ENCODE peak calls at places on chromosomes 3 and 15, in nine cellular contexts. M is kidney, D is tibial nerve, G is fibroblast of pulmonary artery, W is HFF-Myc, V is esophagus squamous epithelium, U is OCI-LY7, L is coronary artery, H is mucosa of descending colon. J is an unnamed sample.

GRCh38 chr15:100170280-100170654 is 171.5 kb downstream of the ADAMTS17 start:
- DNase-seq in M (no peak), D (no peak), U (no peak), G (no peak), W (no peak), H (no peak), V (no peak), L (peak), J (peak)

GRCh38 chr3:128232421-128233180 is 79.3 kb downstream of the EEFSEC start:
- DNase-seq in V (no peak), W (no peak), M (no peak), G (no peak), U (no peak), L (peak), D (no peak), H (no peak), J (no peak)

GRCh38 chr15:34721802-34722795 is 32.7 kb downstream of the GJD2 start:
- DNase-seq in U (no peak), V (no peak), M (peak), D (peak), W (no peak), G (peak), L (peak), H (no peak), J (peak)

GRCh38 chr3:153768559-153769469 is 352.4 kb upstream of the ARHGEF26 start:
- DNase-seq in L (no peak), M (peak), W (peak), H (no peak), U (peak), G (peak), V (no peak), D (peak), J (no peak)

GRCh38 chr3:98450372-98450771 is 12.6 kb upstream of the OR5K1 start:
- DNase-seq in V (no peak), U (no peak), M (no peak), W (no peak), D (no peak), L (no peak), H (no peak), G (no peak), J (no peak)

GRCh38 chr3:120160050-120160449 is 65.8 kb upstream of the GSK3B start:
- DNase-seq in G (peak), M (peak), U (no peak), H (no peak), W (peak), D (peak), V (peak), L (peak), J (peak)

GRCh38 chr3:168044049-168044448 is 51.7 kb downstream of the GOLIM4 start:
- DNase-seq in U (no peak), W (no peak), H (no peak), V (no peak), G (no peak), L (no peak), M (no peak), D (no peak), J (no peak)

GRCh38 chr15:51144021-51144532 is 49.4 kb upstream of the TNFAIP8L3 start:
- DNase-seq in U (no peak), H (no peak), G (peak), W (peak), D (no peak), L (no peak), V (no peak), M (no peak), J (no peak)

GRCh38 chr3:152291649-152292066 is 22.9 kb downstream of the MBNL1 start:
- DNase-seq in G (no peak), H (no peak), M (no peak), D (no peak), U (no peak), L (no peak), V (no peak), W (no peak), J (no peak)

GRCh38 chr3:8318002-8318649 is 183.5 kb upstream of the LMCD1 start:
- DNase-seq in V (no peak), H (no peak), U (no peak), G (no peak), M (no peak), L (no peak), W (no peak), D (no peak), J (no peak)

GRCh38 chr15:75508741-75509532 is 57.4 kb upstream of the SIN3A start:
- DNase-seq in L (no peak), V (no peak), D (peak), G (peak), U (peak), H (no peak), W (no peak), M (no peak), J (no peak)

GRCh38 chr15:28993720-28994053 is 107.9 kb downstream of the APBA2 start:
- DNase-seq in U (no peak), W (no peak), D (no peak), L (no peak), G (no peak), M (no peak), H (no peak), V (no peak), J (no peak)

GRCh38 chr3:105944281-105944680 is 75.5 kb upstream of the CBLB start:
- DNase-seq in D (no peak), W (no peak), G (peak), L (no peak), H (no peak), U (no peak), V (no peak), M (no peak), J (no peak)

GRCh38 chr3:127673191-127674098 is 693 bp downstream of the ABTB1 start:
- DNase-seq in H (peak), D (no peak), M (peak), V (no peak), W (no peak), U (peak), G (peak), L (peak), J (peak)

DNA sequence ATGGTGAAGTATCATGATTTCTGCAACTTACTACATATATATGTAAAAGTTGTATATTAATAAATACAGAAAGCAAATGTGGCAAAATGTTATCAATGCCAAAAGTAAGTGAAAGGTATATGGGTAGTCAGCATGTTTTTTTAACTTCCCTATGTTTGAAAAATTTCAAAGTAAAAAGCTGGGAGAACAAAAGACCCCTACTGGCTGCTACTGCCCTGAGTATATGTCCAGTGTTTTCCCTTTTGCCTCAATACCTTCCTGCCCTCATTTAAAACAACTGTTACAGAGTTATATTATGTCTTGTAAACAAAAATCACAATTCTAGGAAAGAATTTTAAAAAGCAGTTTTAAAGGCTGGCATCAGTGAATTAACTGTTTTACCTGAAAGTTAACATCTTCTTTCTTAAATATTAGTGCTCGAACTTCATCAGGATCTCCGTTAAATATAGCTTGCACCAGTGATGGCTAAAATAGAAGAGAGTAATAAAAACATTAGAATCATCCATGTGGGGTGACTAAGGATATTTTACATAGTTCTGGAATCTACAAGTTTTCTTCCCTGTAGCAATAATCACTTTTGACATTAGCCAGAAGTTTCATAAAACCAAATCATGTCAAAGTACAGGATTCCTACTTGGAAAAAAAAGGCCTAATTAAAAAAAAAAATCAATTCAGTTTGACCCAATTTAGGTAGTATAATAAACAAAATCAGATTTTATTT is 2.8 kb downstream of the ANKRD28 start:
- DNase-seq in D (no peak), G (peak), L (no peak), W (no peak), V (no peak), U (no peak), M (no peak), H (no peak), J (no peak)
- H3K4me3 ChIP-seq in D (peak), G (peak), L (peak), W (peak), V (peak), U (no peak), M (no peak), H (no peak), J (peak)

GRCh38 chr3:132983143-132983770 is 54.9 kb upstream of the TMEM108 start:
- DNase-seq in V (no peak), M (no peak), W (no peak), D (no peak), L (no peak), H (no peak), G (no peak), U (no peak), J (no peak)
- TF ChIP-seq CTCF in V (no peak), M (no peak), W (no peak), D (no peak), L (no peak), H (no peak), G (no peak), U (no peak), J (no peak)

DNA sequence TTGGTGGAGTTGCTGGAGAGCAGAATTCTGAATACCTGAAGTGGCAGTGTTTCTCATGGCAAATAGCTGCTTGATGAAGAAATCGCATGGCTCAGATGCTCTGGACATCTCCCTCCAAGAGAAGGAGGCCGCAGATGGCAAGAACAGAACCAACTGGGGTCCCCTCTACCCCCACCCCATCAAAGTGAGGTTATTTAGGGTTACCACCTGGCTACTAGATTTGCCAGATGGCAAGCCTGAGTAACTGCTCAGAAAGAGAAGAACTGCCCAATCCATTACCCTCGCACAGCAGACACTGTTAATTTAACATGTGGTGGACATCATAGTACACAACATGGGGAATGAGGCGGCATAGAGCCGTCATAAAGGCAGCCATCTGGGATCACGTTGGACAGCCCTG is 30.5 kb upstream of the LIPC start:
- DNase-seq in M (no peak), G (no peak), L (no peak), H (no peak), W (no peak), D (no peak), U (no peak), V (no peak), J (no peak)
- H3K4me3 ChIP-seq in M (no peak), G (no peak), L (no peak), H (no peak), W (no peak), D (no peak), U (no peak), V (no peak), J (no peak)

GRCh38 chr15:41661078-41661528 is 898 bp downstream of the MGA start:
- DNase-seq in U (no peak), V (no peak), M (no peak), G (no peak), H (no peak), L (no peak), D (no peak), W (no peak), J (no peak)

GRCh38 chr15:41659855-41660234 is 360 bp upstream of the MGA start:
- DNase-seq in H (no peak), M (no peak), G (no peak), U (no peak), W (no peak), V (no peak), L (no peak), D (no peak), J (no peak)

GRCh38 chr15:41661529-41662225 is 1.5 kb downstream of the MGA start:
- DNase-seq in U (peak), M (peak), G (peak), H (peak), V (peak), L (peak), W (peak), D (peak), J (peak)

GRCh38 chr15:41659190-41659589 is 1.0 kb upstream of the MGA start:
- DNase-seq in H (no peak), M (no peak), L (no peak), W (no peak), V (no peak), G (no peak), D (no peak), U (no peak), J (no peak)

DNA sequence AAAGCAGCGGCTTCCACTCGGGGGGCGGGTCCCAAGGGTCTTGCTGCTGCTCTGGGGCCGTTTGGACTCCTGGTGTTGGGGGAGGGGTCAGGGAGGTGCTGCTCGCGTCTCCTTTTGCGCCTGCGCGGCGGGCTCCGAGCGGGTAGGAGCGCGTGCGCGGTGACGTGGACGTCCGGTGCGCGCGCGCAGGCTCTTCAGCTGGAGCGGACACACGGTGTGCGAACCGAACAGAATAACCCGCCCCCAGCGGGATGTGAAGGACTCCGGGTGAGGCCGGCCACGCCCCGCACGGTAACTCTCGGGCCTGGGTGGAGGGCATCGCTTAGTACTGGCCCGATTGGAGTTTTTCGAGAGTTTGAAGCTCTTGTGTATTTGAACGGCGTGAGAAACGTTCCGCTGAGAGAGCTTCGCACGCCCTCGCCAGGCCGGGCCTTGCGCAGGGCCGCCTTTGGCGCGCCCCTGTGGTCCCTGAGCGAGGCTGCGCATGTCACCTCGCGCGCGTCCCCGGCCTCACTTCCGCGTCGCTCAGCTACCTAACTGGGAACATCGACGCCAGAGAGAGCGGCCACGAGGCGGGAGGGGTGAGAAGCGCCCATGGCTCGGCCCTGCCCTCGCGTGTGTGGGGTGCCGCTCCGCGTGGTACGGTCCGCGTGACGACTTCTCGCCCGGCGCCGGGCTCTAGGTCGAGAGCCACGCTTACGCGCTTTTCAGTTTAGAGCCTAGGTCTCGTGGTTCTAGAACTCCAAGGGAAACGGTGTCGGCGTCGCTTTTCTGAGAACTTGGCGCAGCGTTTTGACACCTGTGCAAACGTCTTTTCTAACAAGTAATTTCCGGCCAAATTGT is at the start of gene MGA:
- DNase-seq in D (peak), L (peak), H (peak), V (peak), M (peak), U (peak), G (peak), W (peak), J (peak)
- TF ChIP-seq CTCF in D (peak), L (no peak), H (no peak), V (peak), M (no peak), U (no peak), G (no peak), W (no peak), J (peak)